ENCODE peak calls at places on chromosomes 6 and 20, in seven cellular contexts. One of them, this sample, is unnamed.

GRCh38 chr6:4805553-4806307 is 29.5 kb downstream of the CDYL start:
- DNase-seq in B cell: no peak
- DNase-seq in CD4-positive, alpha-beta T cell: peak; percentile 3
- DNase-seq in Calu3: peak; percentile 62
- DNase-seq in stimulated activated CD4-positive, alpha-beta T cell treated with anti-CD3 and anti-CD28 coated beads, TNF-alpha, amount 100 ng/mL, for 24 hours: peak; percentile 21
- DNase-seq in RCC 7860: no peak
- DNase-seq in OCI-LY7: peak; percentile 22
- DNase-seq in this sample: peak; percentile 70

GRCh38 chr6:42981866-42982265 is 2.5 kb upstream of the PPP2R5D start:
- DNase-seq in B cell: no peak
- DNase-seq in OCI-LY7: no peak
- DNase-seq in Calu3: no peak
- DNase-seq in RCC 7860: no peak
- DNase-seq in CD4-positive, alpha-beta T cell: no peak
- DNase-seq in stimulated activated CD4-positive, alpha-beta T cell treated with anti-CD3 and anti-CD28 coated beads, TNF-alpha, amount 100 ng/mL, for 24 hours: no peak
- DNase-seq in this sample: no peak

GRCh38 chr20:56391596-56392281 is at the start of gene AURKA:
- DNase-seq in RCC 7860: no peak
- DNase-seq in stimulated activated CD4-positive, alpha-beta T cell treated with anti-CD3 and anti-CD28 coated beads, TNF-alpha, amount 100 ng/mL, for 24 hours: no peak
- DNase-seq in OCI-LY7: no peak
- DNase-seq in B cell: no peak
- DNase-seq in Calu3: no peak
- DNase-seq in CD4-positive, alpha-beta T cell: no peak
- DNase-seq in this sample: no peak

GRCh38 chr6:21678990-21679389 is 85.4 kb downstream of the SOX4 start:
- DNase-seq in CD4-positive, alpha-beta T cell: no peak
- DNase-seq in stimulated activated CD4-positive, alpha-beta T cell treated with anti-CD3 and anti-CD28 coated beads, TNF-alpha, amount 100 ng/mL, for 24 hours: no peak
- DNase-seq in Calu3: peak; percentile 35
- DNase-seq in RCC 7860: peak; percentile 57
- DNase-seq in OCI-LY7: no peak
- DNase-seq in B cell: no peak
- DNase-seq in this sample: no peak

GRCh38 chr20:44409132-44409600 is 53.7 kb downstream of the HNF4A start:
- DNase-seq in CD4-positive, alpha-beta T cell: no peak
- DNase-seq in B cell: no peak
- DNase-seq in Calu3: no peak
- DNase-seq in OCI-LY7: no peak
- DNase-seq in stimulated activated CD4-positive, alpha-beta T cell treated with anti-CD3 and anti-CD28 coated beads, TNF-alpha, amount 100 ng/mL, for 24 hours: no peak
- DNase-seq in RCC 7860: no peak
- DNase-seq in this sample: no peak

GRCh38 chr6:63615590-63615989 is 20.0 kb upstream of the PHF3 start:
- DNase-seq in OCI-LY7: no peak
- DNase-seq in B cell: no peak
- DNase-seq in stimulated activated CD4-positive, alpha-beta T cell treated with anti-CD3 and anti-CD28 coated beads, TNF-alpha, amount 100 ng/mL, for 24 hours: no peak
- DNase-seq in Calu3: no peak
- DNase-seq in CD4-positive, alpha-beta T cell: no peak
- DNase-seq in RCC 7860: no peak
- DNase-seq in this sample: no peak

GRCh38 chr6:26607434-26608230 is 10.9 kb downstream of the ABT1 start:
- DNase-seq in OCI-LY7: peak; percentile 80
- DNase-seq in CD4-positive, alpha-beta T cell: peak; percentile 37
- DNase-seq in stimulated activated CD4-positive, alpha-beta T cell treated with anti-CD3 and anti-CD28 coated beads, TNF-alpha, amount 100 ng/mL, for 24 hours: peak; percentile 28
- DNase-seq in RCC 7860: peak; percentile 52
- DNase-seq in B cell: peak; percentile 64
- DNase-seq in Calu3: peak; percentile 74
- DNase-seq in this sample: peak; percentile 74

GRCh38 chr6:168916576-168917207 is 337.0 kb downstream of the THBS2 start:
- DNase-seq in Calu3: no peak
- DNase-seq in RCC 7860: no peak
- DNase-seq in OCI-LY7: no peak
- DNase-seq in B cell: no peak
- DNase-seq in stimulated activated CD4-positive, alpha-beta T cell treated with anti-CD3 and anti-CD28 coated beads, TNF-alpha, amount 100 ng/mL, for 24 hours: no peak
- DNase-seq in CD4-positive, alpha-beta T cell: no peak
- DNase-seq in this sample: no peak

GRCh38 chr20:25247100-25247665 is 702 bp upstream of the PYGB start:
- DNase-seq in OCI-LY7: peak; percentile 6
- DNase-seq in B cell: no peak
- DNase-seq in stimulated activated CD4-positive, alpha-beta T cell treated with anti-CD3 and anti-CD28 coated beads, TNF-alpha, amount 100 ng/mL, for 24 hours: peak; percentile 16
- DNase-seq in Calu3: peak; percentile 42
- DNase-seq in CD4-positive, alpha-beta T cell: no peak
- DNase-seq in RCC 7860: no peak
- DNase-seq in this sample: peak; percentile 66

GRCh38 chr20:50396623-50397022 is 113.6 kb upstream of the PTPN1 start:
- DNase-seq in Calu3: no peak
- DNase-seq in B cell: no peak
- DNase-seq in CD4-positive, alpha-beta T cell: no peak
- DNase-seq in OCI-LY7: no peak
- DNase-seq in RCC 7860: no peak
- DNase-seq in stimulated activated CD4-positive, alpha-beta T cell treated with anti-CD3 and anti-CD28 coated beads, TNF-alpha, amount 100 ng/mL, for 24 hours: no peak
- DNase-seq in this sample: no peak

GRCh38 chr6:3484240-3484639 is 27.4 kb upstream of the SLC22A23 start:
- DNase-seq in CD4-positive, alpha-beta T cell: no peak
- DNase-seq in Calu3: no peak
- DNase-seq in OCI-LY7: no peak
- DNase-seq in B cell: no peak
- DNase-seq in stimulated activated CD4-positive, alpha-beta T cell treated with anti-CD3 and anti-CD28 coated beads, TNF-alpha, amount 100 ng/mL, for 24 hours: no peak
- DNase-seq in RCC 7860: peak; percentile 14
- DNase-seq in this sample: no peak

GRCh38 chr6:127641905-127642304 is 64.9 kb downstream of the C6orf58 start:
- DNase-seq in B cell: no peak
- DNase-seq in RCC 7860: peak; percentile 20
- DNase-seq in CD4-positive, alpha-beta T cell: no peak
- DNase-seq in Calu3: peak; percentile 34
- DNase-seq in OCI-LY7: peak; percentile 30
- DNase-seq in stimulated activated CD4-positive, alpha-beta T cell treated with anti-CD3 and anti-CD28 coated beads, TNF-alpha, amount 100 ng/mL, for 24 hours: no peak
- DNase-seq in this sample: peak; percentile 17

GRCh38 chr6:73263570-73263909 is 544 bp upstream of the KHDC1 start:
- DNase-seq in RCC 7860: no peak
- DNase-seq in stimulated activated CD4-positive, alpha-beta T cell treated with anti-CD3 and anti-CD28 coated beads, TNF-alpha, amount 100 ng/mL, for 24 hours: no peak
- DNase-seq in B cell: no peak
- DNase-seq in CD4-positive, alpha-beta T cell: no peak
- DNase-seq in OCI-LY7: peak; percentile 42
- DNase-seq in Calu3: no peak
- DNase-seq in this sample: no peak

GRCh38 chr6:46103437-46103836 is 26.4 kb upstream of the ENPP4 start:
- DNase-seq in RCC 7860: no peak
- DNase-seq in Calu3: peak; percentile 9
- DNase-seq in stimulated activated CD4-positive, alpha-beta T cell treated with anti-CD3 and anti-CD28 coated beads, TNF-alpha, amount 100 ng/mL, for 24 hours: no peak
- DNase-seq in B cell: no peak
- DNase-seq in OCI-LY7: no peak
- DNase-seq in CD4-positive, alpha-beta T cell: no peak
- DNase-seq in this sample: no peak

GRCh38 chr6:77292564-77293546 is 170.4 kb downstream of the HTR1B start:
- DNase-seq in Calu3: no peak
- DNase-seq in stimulated activated CD4-positive, alpha-beta T cell treated with anti-CD3 and anti-CD28 coated beads, TNF-alpha, amount 100 ng/mL, for 24 hours: no peak
- DNase-seq in RCC 7860: no peak
- DNase-seq in CD4-positive, alpha-beta T cell: no peak
- DNase-seq in B cell: no peak
- DNase-seq in OCI-LY7: no peak
- DNase-seq in this sample: peak; percentile 28

GRCh38 chr20:6921717-6922386 is 154.4 kb downstream of the BMP2 start:
- DNase-seq in CD4-positive, alpha-beta T cell: no peak
- DNase-seq in B cell: no peak
- DNase-seq in Calu3: no peak
- DNase-seq in OCI-LY7: no peak
- DNase-seq in stimulated activated CD4-positive, alpha-beta T cell treated with anti-CD3 and anti-CD28 coated beads, TNF-alpha, amount 100 ng/mL, for 24 hours: no peak
- DNase-seq in RCC 7860: no peak
- DNase-seq in this sample: no peak

GRCh38 chr6:98844244-98845161 is 10.1 kb downstream of the POU3F2 start:
- DNase-seq in Calu3: no peak
- DNase-seq in OCI-LY7: no peak
- DNase-seq in RCC 7860: no peak
- DNase-seq in CD4-positive, alpha-beta T cell: no peak
- DNase-seq in stimulated activated CD4-positive, alpha-beta T cell treated with anti-CD3 and anti-CD28 coated beads, TNF-alpha, amount 100 ng/mL, for 24 hours: no peak
- DNase-seq in B cell: no peak
- DNase-seq in this sample: no peak

GRCh38 chr6:36679043-36679821 is 718 bp downstream of the CDKN1A start:
- DNase-seq in OCI-LY7: no peak
- DNase-seq in CD4-positive, alpha-beta T cell: no peak
- DNase-seq in RCC 7860: peak; percentile 57
- DNase-seq in Calu3: peak; percentile 65
- DNase-seq in stimulated activated CD4-positive, alpha-beta T cell treated with anti-CD3 and anti-CD28 coated beads, TNF-alpha, amount 100 ng/mL, for 24 hours: peak; percentile 26
- DNase-seq in B cell: peak; percentile 68
- DNase-seq in this sample: peak; percentile 62

GRCh38 chr6:31713465-31713864 is 1.7 kb upstream of the LY6G6D start:
- DNase-seq in stimulated activated CD4-positive, alpha-beta T cell treated with anti-CD3 and anti-CD28 coated beads, TNF-alpha, amount 100 ng/mL, for 24 hours: no peak
- DNase-seq in RCC 7860: no peak
- DNase-seq in OCI-LY7: no peak
- DNase-seq in Calu3: no peak
- DNase-seq in B cell: no peak
- DNase-seq in CD4-positive, alpha-beta T cell: no peak
- DNase-seq in this sample: no peak

GRCh38 chr6:162019311-162019710 is 708.3 kb downstream of the PRKN start:
- DNase-seq in stimulated activated CD4-positive, alpha-beta T cell treated with anti-CD3 and anti-CD28 coated beads, TNF-alpha, amount 100 ng/mL, for 24 hours: no peak
- DNase-seq in RCC 7860: no peak
- DNase-seq in CD4-positive, alpha-beta T cell: no peak
- DNase-seq in B cell: no peak
- DNase-seq in OCI-LY7: no peak
- DNase-seq in Calu3: no peak
- DNase-seq in this sample: no peak

GRCh38 chr6:36840471-36841461 is 1.5 kb upstream of the CPNE5 start:
- DNase-seq in CD4-positive, alpha-beta T cell: peak; percentile 18
- DNase-seq in B cell: no peak
- DNase-seq in RCC 7860: no peak
- DNase-seq in stimulated activated CD4-positive, alpha-beta T cell treated with anti-CD3 and anti-CD28 coated beads, TNF-alpha, amount 100 ng/mL, for 24 hours: peak; percentile 34
- DNase-seq in Calu3: no peak
- DNase-seq in OCI-LY7: no peak
- DNase-seq in this sample: no peak

GRCh38 chr6:111971181-111971829 is 82.6 kb upstream of the CCN6 start:
- DNase-seq in OCI-LY7: no peak
- DNase-seq in stimulated activated CD4-positive, alpha-beta T cell treated with anti-CD3 and anti-CD28 coated beads, TNF-alpha, amount 100 ng/mL, for 24 hours: no peak
- DNase-seq in CD4-positive, alpha-beta T cell: no peak
- DNase-seq in Calu3: no peak
- DNase-seq in RCC 7860: no peak
- DNase-seq in B cell: no peak
- DNase-seq in this sample: no peak

GRCh38 chr6:49541936-49542335 is 8.5 kb upstream of the C6orf141 start:
- DNase-seq in stimulated activated CD4-positive, alpha-beta T cell treated with anti-CD3 and anti-CD28 coated beads, TNF-alpha, amount 100 ng/mL, for 24 hours: no peak
- DNase-seq in RCC 7860: no peak
- DNase-seq in OCI-LY7: no peak
- DNase-seq in Calu3: no peak
- DNase-seq in CD4-positive, alpha-beta T cell: no peak
- DNase-seq in B cell: no peak
- DNase-seq in this sample: no peak

GRCh38 chr6:16153451-16153850 is 24.6 kb downstream of the MYLIP start:
- DNase-seq in RCC 7860: no peak
- DNase-seq in OCI-LY7: no peak
- DNase-seq in CD4-positive, alpha-beta T cell: no peak
- DNase-seq in stimulated activated CD4-positive, alpha-beta T cell treated with anti-CD3 and anti-CD28 coated beads, TNF-alpha, amount 100 ng/mL, for 24 hours: no peak
- DNase-seq in B cell: no peak
- DNase-seq in Calu3: no peak
- DNase-seq in this sample: no peak

GRCh38 chr20:51447097-51447764 is 95.3 kb downstream of the NFATC2 start:
- DNase-seq in RCC 7860: peak; percentile 88
- DNase-seq in B cell: no peak
- DNase-seq in Calu3: peak; percentile 64
- DNase-seq in stimulated activated CD4-positive, alpha-beta T cell treated with anti-CD3 and anti-CD28 coated beads, TNF-alpha, amount 100 ng/mL, for 24 hours: no peak
- DNase-seq in CD4-positive, alpha-beta T cell: no peak
- DNase-seq in OCI-LY7: no peak
- DNase-seq in this sample: no peak

GRCh38 chr6:121485359-121485809 is 49.9 kb downstream of the GJA1 start:
- DNase-seq in B cell: no peak
- DNase-seq in Calu3: no peak
- DNase-seq in OCI-LY7: no peak
- DNase-seq in CD4-positive, alpha-beta T cell: no peak
- DNase-seq in stimulated activated CD4-positive, alpha-beta T cell treated with anti-CD3 and anti-CD28 coated beads, TNF-alpha, amount 100 ng/mL, for 24 hours: no peak
- DNase-seq in RCC 7860: no peak
- DNase-seq in this sample: no peak

GRCh38 chr6:16564430-16564829 is 196.8 kb downstream of the ATXN1 start:
- DNase-seq in CD4-positive, alpha-beta T cell: no peak
- DNase-seq in B cell: no peak
- DNase-seq in RCC 7860: no peak
- DNase-seq in OCI-LY7: no peak
- DNase-seq in Calu3: no peak
- DNase-seq in stimulated activated CD4-positive, alpha-beta T cell treated with anti-CD3 and anti-CD28 coated beads, TNF-alpha, amount 100 ng/mL, for 24 hours: no peak
- DNase-seq in this sample: no peak

GRCh38 chr20:61529354-61529753 is 277.3 kb downstream of the CDH4 start:
- DNase-seq in RCC 7860: no peak
- DNase-seq in CD4-positive, alpha-beta T cell: no peak
- DNase-seq in stimulated activated CD4-positive, alpha-beta T cell treated with anti-CD3 and anti-CD28 coated beads, TNF-alpha, amount 100 ng/mL, for 24 hours: no peak
- DNase-seq in B cell: no peak
- DNase-seq in OCI-LY7: no peak
- DNase-seq in Calu3: no peak
- DNase-seq in this sample: no peak

GRCh38 chr6:167351656-167352354 is 26.9 kb downstream of the TTLL2 start:
- DNase-seq in Calu3: no peak
- DNase-seq in RCC 7860: no peak
- DNase-seq in CD4-positive, alpha-beta T cell: no peak
- DNase-seq in B cell: no peak
- DNase-seq in OCI-LY7: no peak
- DNase-seq in stimulated activated CD4-positive, alpha-beta T cell treated with anti-CD3 and anti-CD28 coated beads, TNF-alpha, amount 100 ng/mL, for 24 hours: no peak
- DNase-seq in this sample: no peak

GRCh38 chr6:169101981-169102380 is 151.7 kb downstream of the THBS2 start:
- DNase-seq in CD4-positive, alpha-beta T cell: no peak
- DNase-seq in stimulated activated CD4-positive, alpha-beta T cell treated with anti-CD3 and anti-CD28 coated beads, TNF-alpha, amount 100 ng/mL, for 24 hours: no peak
- DNase-seq in Calu3: no peak
- DNase-seq in RCC 7860: no peak
- DNase-seq in B cell: no peak
- DNase-seq in OCI-LY7: no peak
- DNase-seq in this sample: no peak

GRCh38 chr6:33424855-33425667 is 5.2 kb downstream of the SYNGAP1 start:
- DNase-seq in CD4-positive, alpha-beta T cell: no peak
- DNase-seq in stimulated activated CD4-positive, alpha-beta T cell treated with anti-CD3 and anti-CD28 coated beads, TNF-alpha, amount 100 ng/mL, for 24 hours: no peak
- DNase-seq in OCI-LY7: no peak
- DNase-seq in RCC 7860: no peak
- DNase-seq in Calu3: peak; percentile 26
- DNase-seq in B cell: no peak
- DNase-seq in this sample: no peak

GRCh38 chr20:32792316-32792715 is 27.4 kb upstream of the MAPRE1 start:
- DNase-seq in RCC 7860: no peak
- DNase-seq in OCI-LY7: no peak
- DNase-seq in B cell: peak; percentile 67
- DNase-seq in Calu3: peak; percentile 88
- DNase-seq in CD4-positive, alpha-beta T cell: peak; percentile 10
- DNase-seq in stimulated activated CD4-positive, alpha-beta T cell treated with anti-CD3 and anti-CD28 coated beads, TNF-alpha, amount 100 ng/mL, for 24 hours: peak; percentile 35
- DNase-seq in this sample: no peak

GRCh38 chr20:61514805-61515505 is 262.9 kb downstream of the CDH4 start:
- DNase-seq in CD4-positive, alpha-beta T cell: no peak
- DNase-seq in Calu3: no peak
- DNase-seq in B cell: no peak
- DNase-seq in OCI-LY7: no peak
- DNase-seq in stimulated activated CD4-positive, alpha-beta T cell treated with anti-CD3 and anti-CD28 coated beads, TNF-alpha, amount 100 ng/mL, for 24 hours: no peak
- DNase-seq in RCC 7860: no peak
- DNase-seq in this sample: no peak